ENCODE peak calls at places on chromosomes 12 and 14, in nine cellular contexts. O, N, U, P, C, Q, M, T and L are unnamed samples.

GRCh38 chr12:110067531-110067930 is 19.2 kb upstream of the C12orf76 start:
- DNase-seq in P (no peak), C (no peak), M (no peak), T (no peak), Q (no peak), N (no peak), O (no peak), U (no peak), L (no peak)

GRCh38 chr12:130909111-130909510 is 37.2 kb downstream of the RAN start:
- DNase-seq in M (no peak), Q (no peak), U (no peak), N (no peak), C (no peak), P (no peak), T (no peak), O (no peak), L (no peak)

GRCh38 chr12:12127304-12127703 is 56.6 kb downstream of the BCL2L14 start:
- DNase-seq in N (no peak), M (no peak), Q (no peak), U (no peak), O (no peak), T (no peak), P (no peak), C (no peak), L (no peak)

GRCh38 chr12:113296557-113297213 is 38.2 kb downstream of the SLC8B1 start:
- DNase-seq in O (no peak), T (no peak), M (no peak), P (no peak), C (no peak), Q (no peak), U (no peak), N (no peak), L (no peak)

GRCh38 chr12:64937466-64937865 is 113.0 kb downstream of the TBC1D30 start:
- DNase-seq in P (no peak), U (no peak), Q (no peak), M (no peak), N (no peak), O (no peak), T (no peak), C (no peak), L (no peak)

GRCh38 chr14:52091913-52092312 is 23.1 kb upstream of the NID2 start:
- DNase-seq in M (no peak), Q (no peak), N (no peak), P (no peak), T (no peak), O (no peak), U (no peak), C (no peak), L (no peak)

GRCh38 chr14:81055971-81056370 is 100.5 kb downstream of the TSHR start:
- DNase-seq in Q (no peak), N (no peak), O (no peak), U (no peak), M (no peak), P (no peak), C (no peak), T (no peak), L (no peak)

GRCh38 chr14:99357151-99357550 is 85.2 kb upstream of the BCL11B start:
- DNase-seq in M (no peak), U (no peak), C (no peak), P (no peak), O (no peak), Q (no peak), N (no peak), T (no peak), L (no peak)

GRCh38 chr12:113899844-113900471 is 66.2 kb downstream of the RBM19 start:
- DNase-seq in T (peak; percentile 71), U (no peak), O (no peak), P (no peak), Q (no peak), N (peak; percentile 57), M (peak; percentile 54), C (no peak), L (no peak)

GRCh38 chr12:8687846-8688601 is 9.8 kb upstream of the RIMKLB start:
- DNase-seq in C (peak; percentile 81), U (no peak), O (no peak), T (peak; percentile 26), P (peak; percentile 71), N (peak; percentile 67), M (peak; percentile 79), Q (peak; percentile 97), L (no peak)

GRCh38 chr12:195951-196350 is 18.0 kb downstream of the SLC6A12 start:
- DNase-seq in Q (no peak), N (no peak), P (no peak), T (no peak), U (no peak), C (no peak), O (no peak), M (no peak), L (no peak)

GRCh38 chr14:34682787-34683321 is 31.5 kb downstream of the CFL2 start:
- DNase-seq in Q (peak; percentile 68), O (no peak), P (no peak), C (no peak), N (no peak), U (no peak), M (no peak), T (no peak), L (no peak)

GRCh38 chr12:89710873-89711179 is 2.2 kb upstream of the ATP2B1 start:
- DNase-seq in M (no peak), P (no peak), C (no peak), Q (no peak), T (no peak), N (no peak), U (no peak), O (no peak), L (no peak)
- H3K4me2 ChIP-seq in M (peak overlapping the region; percentile 89), P (peak overlapping the region; percentile 79), C (peak overlapping the region; percentile 84), Q (peak overlapping the region; percentile 91), T (peak overlapping the region; percentile 94), N (no peak overlapping the region), U (peak overlapping the region; percentile 78), O (peak overlapping the region; percentile 95), L (peak overlapping the region; percentile 25)

GRCh38 chr14:59771577-59771976 is 99.0 kb downstream of the RTN1 start:
- DNase-seq in M (no peak), C (no peak), T (no peak), N (no peak), Q (peak; percentile 85), O (no peak), P (no peak), U (no peak), L (no peak)

GRCh38 chr14:59772252-59772651 is 98.3 kb downstream of the RTN1 start:
- DNase-seq in O (no peak), T (no peak), Q (no peak), N (no peak), C (no peak), U (no peak), M (no peak), P (no peak), L (no peak)

GRCh38 chr14:59768855-59769254 is 101.7 kb downstream of the RTN1 start:
- DNase-seq in P (no peak), C (no peak), T (no peak), Q (peak; percentile 49), O (no peak), M (no peak), N (no peak), U (no peak), L (no peak)

DNA sequence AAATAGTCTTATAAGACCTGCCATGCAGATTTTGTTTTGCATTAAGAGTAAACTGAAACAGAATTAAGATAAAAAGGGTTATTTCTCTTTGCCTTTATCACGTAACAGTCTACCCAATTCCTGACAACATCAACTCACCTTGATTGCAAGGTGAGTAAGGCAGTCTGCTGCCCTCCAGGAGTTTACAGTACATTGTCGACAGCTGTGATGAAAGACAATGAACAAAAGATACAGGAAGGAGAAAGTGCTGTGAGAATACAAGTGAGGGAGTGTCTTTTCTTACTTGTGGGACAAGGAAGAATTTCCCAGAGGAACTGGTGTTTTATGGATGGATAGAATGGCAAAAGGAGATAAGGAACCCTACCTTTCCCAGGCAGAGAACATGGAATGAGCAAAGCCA is 101.0 kb downstream of the RTN1 start:
- DNase-seq in T (no peak), C (no peak), O (no peak), Q (no peak), M (no peak), U (no peak), N (no peak), P (no peak), L (no peak)
- H3K27me3 ChIP-seq in T (no peaks in the 10 kb centered on the region), C (no peaks in the 10 kb centered on the region), O (no peaks in the 10 kb centered on the region), Q (no peaks in the 10 kb centered on the region), M (peaks cover 2% of the 10 kb centered on the region), U (no peaks in the 10 kb centered on the region), N (no peaks in the 10 kb centered on the region), P (no peaks in the 10 kb centered on the region), L (no peaks in the 10 kb centered on the region)

DNA sequence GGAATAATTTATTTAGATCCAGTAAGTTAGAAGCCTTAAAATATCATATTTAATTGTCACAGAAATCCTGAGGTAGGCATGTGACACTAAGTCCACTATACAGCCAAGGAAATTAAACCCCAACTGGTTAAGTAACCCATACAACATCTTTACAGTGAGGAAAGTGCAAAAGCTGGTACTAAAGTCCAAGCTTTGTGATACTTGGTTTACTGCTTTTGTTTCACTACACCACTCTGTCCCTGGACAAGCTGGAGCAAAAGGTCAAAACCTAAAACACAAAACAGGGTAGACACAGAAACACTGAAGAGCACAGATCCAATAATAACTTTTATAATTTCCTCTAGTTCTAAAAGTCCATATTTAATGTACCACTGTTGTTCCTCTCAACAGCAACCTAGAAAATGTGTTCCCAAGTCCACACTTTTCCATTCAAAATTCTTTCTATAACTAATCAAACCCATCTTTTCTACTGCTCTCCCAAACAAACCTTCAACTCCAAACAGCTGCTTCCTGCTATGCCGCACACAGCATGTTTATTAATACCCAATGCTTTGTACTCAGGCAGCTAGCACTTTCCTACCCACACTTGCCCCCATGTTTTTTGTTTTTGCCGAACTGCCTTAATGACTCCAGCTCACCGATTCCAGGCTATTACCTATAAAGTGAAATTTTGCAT is 90.9 kb downstream of the MED13L start:
- DNase-seq in P (no peak), O (peak; percentile 36), Q (no peak), C (no peak), N (no peak), U (no peak), T (no peak), M (no peak), L (no peak)
- H3K4me1 ChIP-seq in P (no peaks in the 10 kb centered on the region), O (peaks cover 83% of the 10 kb centered on the region), Q (peaks cover 12% of the 10 kb centered on the region), C (peaks cover 31% of the 10 kb centered on the region), N (no peaks in the 10 kb centered on the region), U (no peaks in the 10 kb centered on the region), T (peaks cover 70% of the 10 kb centered on the region), M (peaks cover 4% of the 10 kb centered on the region), L (peaks cover 39% of the 10 kb centered on the region)

GRCh38 chr12:57227315-57228115 is 2.0 kb upstream of the SHMT2 start:
- DNase-seq in O (no peak), P (no peak), M (peak; percentile 60), U (no peak), N (no peak), Q (no peak), C (no peak), T (no peak), L (no peak)

GRCh38 chr12:57224973-57225679 is 4.4 kb upstream of the SHMT2 start:
- DNase-seq in U (no peak), O (no peak), N (peak; percentile 91), P (no peak), Q (no peak), C (peak; percentile 72), T (peak; percentile 81), M (no peak), L (no peak)

GRCh38 chr12:57224278-57224972 is 5.1 kb upstream of the SHMT2 start:
- DNase-seq in C (no peak), M (no peak), P (no peak), T (no peak), Q (no peak), U (no peak), N (no peak), O (no peak), L (no peak)

GRCh38 chr12:57226588-57227314 is 2.8 kb upstream of the SHMT2 start:
- DNase-seq in O (no peak), T (peak; percentile 74), C (no peak), Q (no peak), N (peak; percentile 86), P (no peak), U (no peak), M (no peak), L (no peak)

GRCh38 chr12:57225680-57226190 is 3.8 kb upstream of the SHMT2 start:
- DNase-seq in U (no peak), N (no peak), M (no peak), Q (no peak), T (no peak), O (no peak), C (no peak), P (no peak), L (no peak)
- H3K4me2 ChIP-seq in U (peak overlapping the region; percentile 96), N (peak overlapping the region; percentile 77), M (no peak overlapping the region), Q (no peak overlapping the region), T (peak overlapping the region; percentile 90), O (peak overlapping the region; percentile 57), C (no peak overlapping the region), P (no peak overlapping the region), L (peak overlapping the region; percentile 82)